ENCODE peak calls at places on chromosomes 7 and 10, in ten cellular contexts. S is GM23248, F is OCI-LY7, E is PC-9, Q is GM23338, W is PC-3, O is HCT116, H is hepatocyte, I is SK-N-SH, X is MM.1S. P is an unnamed sample. For H3K9me2, the result is how much of the 10 kb centered on the place peaks cover.

GRCh38 chr7:26135551-26135950 is 16.4 kb upstream of the NFE2L3 start:
- DNase-seq in S (no peak), F (no peak), E (peak), Q (no peak), W (no peak), O (no peak), H (no peak), I (no peak), X (no peak), P (no peak)

GRCh38 chr7:88027724-88028123 is 93.7 kb downstream of the ADAM22 start:
- DNase-seq in S (no peak), F (no peak), E (no peak), Q (no peak), W (no peak), O (no peak), H (no peak), I (no peak), X (peak), P (no peak)

GRCh38 chr7:46165281-46165680 is 244.2 kb upstream of the IGFBP3 start:
- DNase-seq in S (peak), F (no peak), E (peak), Q (no peak), W (peak), O (no peak), H (no peak), I (no peak), X (no peak), P (no peak)

GRCh38 chr7:18235819-18236218 is 208.2 kb upstream of the PRPS1L1 start:
- DNase-seq in S (no peak), F (no peak), E (no peak), Q (no peak), W (no peak), O (no peak), H (no peak), I (no peak), X (no peak), P (no peak)

GRCh38 chr10:36042135-36042534 is 400.0 kb upstream of the FZD8 start:
- DNase-seq in S (no peak), F (no peak), E (no peak), Q (peak), W (no peak), O (no peak), H (no peak), I (no peak), X (no peak), P (no peak)

GRCh38 chr7:92785923-92786322 is 50.5 kb downstream of the CDK6 start:
- DNase-seq in S (peak), F (no peak), E (no peak), Q (no peak), W (no peak), O (no peak), H (peak), I (no peak), X (no peak), P (no peak)

GRCh38 chr10:129274928-129275474 is 192.0 kb upstream of the MGMT start:
- DNase-seq in S (no peak), F (no peak), E (no peak), Q (peak), W (no peak), O (no peak), H (no peak), I (peak), X (no peak), P (peak)

GRCh38 chr10:78457804-78458483 is 424.3 kb downstream of the RPS24 start:
- DNase-seq in S (peak), F (no peak), E (no peak), Q (no peak), W (peak), O (no peak), H (no peak), I (no peak), X (no peak), P (no peak)

GRCh38 chr10:59229451-59229850 is 53.0 kb downstream of the PHYHIPL start:
- DNase-seq in S (peak), F (no peak), E (no peak), Q (no peak), W (no peak), O (no peak), H (no peak), I (no peak), X (no peak), P (no peak)

GRCh38 chr10:34954142-34954541 is 136.0 kb downstream of the CUL2 start:
- DNase-seq in S (no peak), F (no peak), E (peak), Q (no peak), W (peak), O (no peak), H (peak), I (no peak), X (no peak), P (no peak)

GRCh38 chr7:157630301-157630853 is 293.6 kb downstream of the DNAJB6 start:
- DNase-seq in S (no peak), F (no peak), E (no peak), Q (no peak), W (no peak), O (no peak), H (no peak), I (no peak), X (no peak), P (no peak)

GRCh38 chr7:50406935-50407334 is 43.2 kb downstream of the FIGNL1 start:
- DNase-seq in S (no peak), F (no peak), E (no peak), Q (no peak), W (no peak), O (no peak), H (no peak), I (no peak), X (no peak), P (no peak)

GRCh38 chr10:16686081-16686902 is 130.9 kb downstream of the RSU1 start:
- DNase-seq in S (no peak), F (no peak), E (no peak), Q (no peak), W (no peak), O (no peak), H (no peak), I (no peak), X (no peak), P (no peak)

GRCh38 chr7:46586406-46586805 is 665.3 kb upstream of the IGFBP3 start:
- DNase-seq in S (peak), F (no peak), E (no peak), Q (no peak), W (no peak), O (no peak), H (no peak), I (no peak), X (no peak), P (no peak)

GRCh38 chr7:158472631-158473030 is 115.0 kb downstream of the PTPRN2 start:
- DNase-seq in S (no peak), F (no peak), E (no peak), Q (no peak), W (no peak), O (no peak), H (no peak), I (no peak), X (no peak), P (no peak)

GRCh38 chr10:306654-307185 is 171.5 kb downstream of the ZMYND11 start:
- DNase-seq in S (no peak), F (peak), E (no peak), Q (peak), W (no peak), O (no peak), H (no peak), I (no peak), X (no peak), P (no peak)

GRCh38 chr10:90862908-90863514 is 5.2 kb upstream of the HTR7 start:
- DNase-seq in S (peak), F (peak), E (no peak), Q (peak), W (peak), O (no peak), H (peak), I (peak), X (peak), P (peak)

GRCh38 chr10:84370268-84370667 is 41.9 kb downstream of the CCSER2 start:
- DNase-seq in S (no peak), F (no peak), E (peak), Q (no peak), W (peak), O (no peak), H (no peak), I (no peak), X (no peak), P (no peak)

GRCh38 chr10:43304687-43305333 is 37.9 kb upstream of the RASGEF1A start:
- DNase-seq in S (peak), F (no peak), E (no peak), Q (peak), W (peak), O (no peak), H (peak), I (peak), X (peak), P (no peak)

GRCh38 chr10:46541017-46541661 is 15.3 kb downstream of the GPRIN2 start:
- DNase-seq in S (peak), F (no peak), E (no peak), Q (peak), W (no peak), O (no peak), H (peak), I (peak), X (no peak), P (no peak)

GRCh38 chr7:54963155-54963554 is 55.7 kb upstream of the EGFR start:
- DNase-seq in S (no peak), F (no peak), E (no peak), Q (no peak), W (no peak), O (no peak), H (no peak), I (no peak), X (no peak), P (no peak)

GRCh38 chr10:122276611-122277205 is 5.6 kb downstream of the BTBD16 start:
- DNase-seq in S (peak), F (no peak), E (peak), Q (peak), W (no peak), O (peak), H (peak), I (no peak), X (no peak), P (no peak)

GRCh38 chr10:13483951-13484350 is 44.9 kb downstream of the BEND7 start:
- DNase-seq in S (no peak), F (peak), E (no peak), Q (no peak), W (no peak), O (no peak), H (no peak), I (no peak), X (no peak), P (no peak)

GRCh38 chr7:144818516-144818915 is 17.3 kb downstream of the TPK1 start:
- DNase-seq in S (no peak), F (peak), E (peak), Q (no peak), W (no peak), O (no peak), H (no peak), I (no peak), X (peak), P (no peak)

GRCh38 chr7:43891069-43891955 is 15.1 kb downstream of the URGCP start:
- DNase-seq in S (no peak), F (no peak), E (no peak), Q (no peak), W (no peak), O (no peak), H (peak), I (no peak), X (no peak), P (no peak)

GRCh38 chr10:113650172-113650571 is 13.7 kb downstream of the NRAP start:
- DNase-seq in S (no peak), F (no peak), E (no peak), Q (no peak), W (peak), O (no peak), H (no peak), I (no peak), X (no peak), P (no peak)

GRCh38 chr10:101783736-101784118 is 481 bp upstream of the NPM3 start:
- DNase-seq in S (peak), F (no peak), E (no peak), Q (peak), W (no peak), O (no peak), H (no peak), I (no peak), X (no peak), P (no peak)

GRCh38 chr10:132915411-132915810 is 27.0 kb downstream of the CFAP46 start:
- DNase-seq in S (no peak), F (peak), E (no peak), Q (no peak), W (no peak), O (no peak), H (no peak), I (no peak), X (no peak), P (peak)

GRCh38 chr10:58642283-58642682 is 129.6 kb downstream of the BICC1 start:
- DNase-seq in S (peak), F (no peak), E (no peak), Q (no peak), W (peak), O (no peak), H (no peak), I (no peak), X (no peak), P (no peak)

GRCh38 chr7:107404740-107405537 is 64.9 kb upstream of the GPR22 start:
- DNase-seq in S (no peak), F (no peak), E (peak), Q (peak), W (peak), O (no peak), H (no peak), I (no peak), X (no peak), P (no peak)

GRCh38 chr7:141074997-141075396 is 1.1 kb downstream of the TMEM178B start:
- DNase-seq in S (no peak), F (no peak), E (no peak), Q (no peak), W (no peak), O (no peak), H (no peak), I (peak), X (peak), P (no peak)

GRCh38 chr10:122139627-122140151 is 131.4 kb upstream of the BTBD16 start:
- DNase-seq in S (no peak), F (no peak), E (no peak), Q (no peak), W (no peak), O (no peak), H (no peak), I (peak), X (no peak), P (no peak)

GRCh38 chr7:951881-952547 is 2.5 kb downstream of the ADAP1 start:
- DNase-seq in S (no peak), F (no peak), E (no peak), Q (no peak), W (no peak), O (no peak), H (no peak), I (peak), X (no peak), P (no peak)

GRCh38 chr7:44693641-44694313 is 54.9 kb upstream of the ZMIZ2 start:
- DNase-seq in S (peak), F (no peak), E (peak), Q (no peak), W (no peak), O (peak), H (no peak), I (no peak), X (no peak), P (no peak)

GRCh38 chr10:110032801-110033723 is 25.3 kb downstream of the ADD3 start:
- DNase-seq in S (no peak), F (no peak), E (no peak), Q (no peak), W (no peak), O (no peak), H (no peak), I (peak), X (no peak), P (no peak)

GRCh38 chr7:138564365-138564764 is 104.3 kb downstream of the TRIM24 start:
- DNase-seq in S (no peak), F (no peak), E (peak), Q (no peak), W (peak), O (no peak), H (peak), I (no peak), X (no peak), P (no peak)

GRCh38 chr7:105611856-105612775 is 30.8 kb upstream of the EFCAB10 start:
- DNase-seq in S (peak), F (no peak), E (no peak), Q (no peak), W (peak), O (no peak), H (no peak), I (no peak), X (no peak), P (no peak)

GRCh38 chr10:102782698-102783540 is 39.2 kb downstream of the WBP1L start:
- DNase-seq in S (peak), F (no peak), E (no peak), Q (no peak), W (no peak), O (no peak), H (peak), I (no peak), X (no peak), P (no peak)

GRCh38 chr10:28137907-28138880 is 139.3 kb upstream of the ODAD2 start:
- DNase-seq in S (peak), F (no peak), E (no peak), Q (no peak), W (peak), O (peak), H (no peak), I (no peak), X (no peak), P (no peak)

GRCh38 chr7:84060000-84060399 is 134.6 kb downstream of the SEMA3A start:
- DNase-seq in S (no peak), F (no peak), E (no peak), Q (no peak), W (peak), O (no peak), H (no peak), I (no peak), X (no peak), P (no peak)
- H3K9me2 ChIP-seq in S (under half), F (under half), E (under half), Q (under half), W (under half), O (under half), H (under half), I (under half), X (under half), P (under half)

DNA sequence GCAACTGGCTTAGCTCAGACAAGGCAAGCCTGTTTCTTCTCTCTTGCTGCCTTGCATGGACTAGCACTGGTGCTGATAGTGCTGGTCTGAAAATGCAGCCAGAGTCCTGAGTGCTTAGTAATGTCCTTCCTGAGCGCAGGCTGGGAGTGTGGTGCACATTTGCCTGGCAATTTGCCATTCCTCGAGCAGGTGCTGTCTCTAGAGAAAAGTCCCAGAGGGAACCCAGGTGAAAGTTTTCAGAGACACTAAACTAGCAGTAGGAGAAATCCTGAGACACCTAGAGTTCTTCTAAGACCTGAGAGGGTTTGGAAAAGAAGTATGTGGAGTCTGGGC is 1.9 kb downstream of the SFTPD start:
- DNase-seq in S (no peak), F (no peak), E (no peak), Q (no peak), W (peak), O (no peak), H (no peak), I (no peak), X (no peak), P (no peak)
- H3K4me3 ChIP-seq in S (no peak), F (no peak), E (no peak), Q (no peak), W (no peak), O (no peak), H (no peak), I (no peak), X (no peak), P (no peak)

GRCh38 chr10:123857616-123858015 is 34.0 kb downstream of the CPXM2 start:
- DNase-seq in S (no peak), F (no peak), E (no peak), Q (no peak), W (no peak), O (no peak), H (no peak), I (no peak), X (no peak), P (no peak)
- H3K9me2 ChIP-seq in S (under half), F (under half), E (under half), Q (under half), W (under half), O (under half), H (under half), I (under half), X (under half), P (under half)

GRCh38 chr7:150877545-150877944 is 25.2 kb downstream of the AOC1 start:
- DNase-seq in S (no peak), F (no peak), E (no peak), Q (no peak), W (no peak), O (no peak), H (no peak), I (no peak), X (no peak), P (no peak)
- H3K4me3 ChIP-seq in S (no peak), F (no peak), E (no peak), Q (no peak), W (no peak), O (no peak), H (no peak), I (no peak), X (no peak), P (no peak)

GRCh38 chr7:16202298-16202697 is 219.0 kb downstream of the CRPPA start:
- DNase-seq in S (no peak), F (no peak), E (no peak), Q (no peak), W (no peak), O (no peak), H (no peak), I (no peak), X (no peak), P (no peak)

GRCh38 chr7:16200591-16200990 is 220.7 kb downstream of the CRPPA start:
- DNase-seq in S (no peak), F (no peak), E (no peak), Q (no peak), W (no peak), O (no peak), H (no peak), I (no peak), X (no peak), P (no peak)

GRCh38 chr7:16204953-16205352 is 216.4 kb downstream of the CRPPA start:
- DNase-seq in S (no peak), F (no peak), E (no peak), Q (peak), W (no peak), O (no peak), H (no peak), I (no peak), X (no peak), P (no peak)

GRCh38 chr7:16205481-16205880 is 215.9 kb downstream of the CRPPA start:
- DNase-seq in S (no peak), F (no peak), E (no peak), Q (no peak), W (no peak), O (no peak), H (no peak), I (no peak), X (no peak), P (no peak)

GRCh38 chr7:16203065-16203464 is 218.3 kb downstream of the CRPPA start:
- DNase-seq in S (no peak), F (no peak), E (no peak), Q (no peak), W (peak), O (no peak), H (no peak), I (no peak), X (no peak), P (no peak)
- H3K9me2 ChIP-seq in S (under half), F (under half), E (under half), Q (under half), W (under half), O (under half), H (under half), I (under half), X (under half), P (under half)